ENCODE peak calls at places on chromosomes 1 and 21, in seven cellular contexts. H, G, Q, C, X, A and U are unnamed samples.

GRCh38 chr1:151458936-151459330 is 361 bp downstream of the POGZ start:
- DNase-seq in X (peak; percentile 57), G (peak; percentile 63), A (peak; percentile 70), H (peak; percentile 29), Q (peak; percentile 77), C (peak; percentile 74), U (peak; percentile 50)

GRCh38 chr1:238029126-238029525 is 138.4 kb upstream of the ZP4 start:
- DNase-seq in Q (no peak), X (no peak), A (no peak), H (no peak), G (no peak), C (no peak), U (no peak)

GRCh38 chr1:47738560-47739182 is 258.5 kb downstream of the TRABD2B start:
- DNase-seq in H (no peak), X (no peak), G (no peak), C (peak; percentile 23), Q (no peak), A (peak; percentile 65), U (no peak)

GRCh38 chr1:155011437-155011907 is 8.9 kb downstream of the ZBTB7B start:
- DNase-seq in H (no peak), Q (no peak), G (no peak), X (no peak), C (no peak), A (no peak), U (no peak)

GRCh38 chr1:154176341-154176740 is 15.6 kb downstream of the TPM3 start:
- DNase-seq in C (peak; percentile 73), G (no peak), H (no peak), Q (no peak), A (no peak), X (no peak), U (no peak)

GRCh38 chr1:76336951-76337371 is 262.4 kb downstream of the ST6GALNAC3 start:
- DNase-seq in A (peak; percentile 35), X (no peak), Q (no peak), C (peak; percentile 89), H (peak; percentile 49), G (no peak), U (no peak)

GRCh38 chr21:35226302-35226701 is 177.2 kb upstream of the RUNX1 start:
- DNase-seq in Q (no peak), H (no peak), C (peak; percentile 52), X (no peak), A (no peak), G (no peak), U (no peak)

GRCh38 chr1:51445346-51446090 is 73.5 kb downstream of the EPS15 start:
- DNase-seq in H (no peak), A (no peak), C (no peak), Q (no peak), G (no peak), X (no peak), U (no peak)

GRCh38 chr1:23103001-23103879 is 65.4 kb downstream of the LUZP1 start:
- DNase-seq in G (no peak), A (no peak), H (no peak), X (no peak), C (peak; percentile 67), Q (no peak), U (no peak)

GRCh38 chr1:173329747-173330146 is 122.6 kb upstream of the TNFSF4 start:
- DNase-seq in A (no peak), G (no peak), X (no peak), C (peak; percentile 97), H (no peak), Q (no peak), U (no peak)

GRCh38 chr1:103112535-103112934 is 4.2 kb upstream of the COL11A1 start:
- DNase-seq in X (no peak), C (peak; percentile 42), Q (no peak), A (no peak), G (no peak), H (no peak), U (no peak)

GRCh38 chr1:15454256-15454655 is 2.3 kb upstream of the CELA2A start:
- DNase-seq in G (no peak), Q (no peak), X (no peak), A (peak; percentile 91), C (peak; percentile 80), H (no peak), U (no peak)

GRCh38 chr1:4585216-4585615 is 69.2 kb upstream of the AJAP1 start:
- DNase-seq in Q (peak; percentile 51), A (peak; percentile 17), G (no peak), C (no peak), X (no peak), H (no peak), U (no peak)

GRCh38 chr1:66980745-66981367 is 56.1 kb downstream of the MIER1 start:
- DNase-seq in C (peak; percentile 19), A (no peak), H (no peak), G (no peak), X (no peak), Q (no peak), U (no peak)

GRCh38 chr1:177547200-177547599 is 376.4 kb downstream of the BRINP2 start:
- DNase-seq in G (no peak), A (no peak), H (no peak), C (no peak), X (no peak), Q (no peak), U (no peak)

GRCh38 chr1:159936284-159936904 is 9.0 kb downstream of the IGSF9 start:
- DNase-seq in G (peak; percentile 65), C (peak; percentile 16), H (peak; percentile 52), X (peak; percentile 49), Q (peak; percentile 86), A (peak; percentile 74), U (peak; percentile 72)

GRCh38 chr1:234239515-234239914 is 133.7 kb upstream of the COA6 start:
- DNase-seq in Q (no peak), X (no peak), G (no peak), H (no peak), A (no peak), C (no peak), U (no peak)

GRCh38 chr1:160993544-160993943 is 27.4 kb downstream of the F11R start:
- DNase-seq in G (no peak), H (no peak), X (no peak), Q (no peak), A (no peak), C (peak; percentile 59), U (no peak)

GRCh38 chr1:163528710-163529348 is 207.1 kb downstream of the NUF2 start:
- DNase-seq in G (peak; percentile 32), A (no peak), Q (no peak), H (no peak), X (no peak), C (peak; percentile 13), U (no peak)

GRCh38 chr1:110525250-110525597 is 6.2 kb upstream of the KCNA10 start:
- DNase-seq in A (no peak), X (no peak), C (no peak), G (no peak), Q (no peak), H (no peak), U (no peak)

GRCh38 chr1:219900882-219901281 is 27.5 kb downstream of the SLC30A10 start:
- DNase-seq in A (no peak), C (no peak), H (no peak), X (no peak), G (no peak), Q (no peak), U (no peak)

GRCh38 chr1:219904934-219905333 is 23.4 kb downstream of the SLC30A10 start:
- DNase-seq in H (no peak), Q (no peak), C (no peak), X (no peak), A (no peak), G (no peak), U (no peak)

GRCh38 chr1:219905524-219905923 is 22.8 kb downstream of the SLC30A10 start:
- DNase-seq in H (no peak), C (no peak), A (no peak), X (no peak), Q (no peak), G (no peak), U (no peak)

GRCh38 chr1:219902951-219903350 is 25.4 kb downstream of the SLC30A10 start:
- DNase-seq in C (no peak), G (no peak), Q (no peak), A (no peak), X (no peak), H (no peak), U (no peak)

DNA sequence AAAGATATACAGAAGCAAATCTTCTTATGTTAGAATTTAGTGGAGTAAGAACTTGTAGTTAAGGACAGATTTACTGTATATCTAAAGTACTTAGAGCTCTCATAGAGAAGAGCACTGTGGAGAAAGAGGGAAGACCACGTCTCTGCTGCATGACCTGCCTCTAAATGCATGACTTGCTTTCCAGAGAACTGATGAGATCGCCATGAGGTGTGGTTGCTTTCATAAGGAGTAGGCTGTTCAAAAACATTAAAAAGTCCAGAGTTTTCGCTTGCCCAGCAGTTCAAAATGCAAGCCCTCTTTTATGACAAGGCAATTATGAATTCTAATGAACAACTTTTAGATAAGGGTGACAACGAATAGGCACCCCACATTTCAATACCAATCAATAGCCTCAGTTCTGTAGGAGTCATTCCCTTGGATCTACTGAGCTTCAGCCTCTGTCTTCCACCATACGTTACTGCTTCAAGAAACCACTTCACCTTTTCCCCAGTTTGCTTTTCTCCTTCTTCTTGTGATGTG is 24.9 kb downstream of the SLC30A10 start:
- DNase-seq in G (no peak), A (no peak), Q (no peak), X (no peak), H (no peak), C (no peak), U (no peak)
- H3K4me1 ChIP-seq in G (no peaks in the 10 kb centered on the region), A (no peaks in the 10 kb centered on the region), Q (no peaks in the 10 kb centered on the region), X (no peaks in the 10 kb centered on the region), H (no peaks in the 10 kb centered on the region), C (no peaks in the 10 kb centered on the region), U (no peaks in the 10 kb centered on the region)

DNA sequence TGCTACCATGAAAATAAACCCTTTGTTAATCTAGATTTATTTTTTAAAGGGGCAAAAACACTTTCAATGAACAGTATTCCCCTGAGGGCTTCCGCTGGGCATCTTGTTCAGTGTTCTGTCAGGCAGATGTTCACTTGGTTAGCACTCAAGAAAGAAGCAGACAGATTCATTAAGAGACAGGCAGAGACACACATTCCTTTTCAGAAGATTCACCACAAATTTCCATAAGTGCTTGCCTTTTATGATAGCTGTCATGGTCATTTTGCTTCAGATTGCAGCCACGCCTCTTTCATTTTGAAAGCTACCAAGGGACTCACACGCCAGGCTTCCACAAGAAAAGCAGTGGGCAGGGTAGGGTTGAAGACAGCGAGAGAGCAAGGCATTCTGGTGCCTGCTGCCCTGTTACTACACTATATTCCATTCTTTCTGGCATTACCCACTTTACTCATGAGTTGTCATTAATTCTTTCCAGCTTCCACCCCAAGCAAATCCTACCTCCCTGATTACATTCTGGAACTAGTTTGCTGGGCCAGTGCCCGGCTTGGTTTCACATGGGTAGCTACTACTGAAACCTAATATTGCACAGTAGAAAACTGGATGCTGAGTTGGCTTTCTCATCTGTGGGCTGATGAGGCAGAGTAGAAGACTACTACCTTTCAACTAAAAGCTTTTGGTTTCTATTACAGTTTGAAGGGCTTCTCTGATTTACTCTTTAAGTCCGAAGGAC is 91.1 kb upstream of the COL24A1 start:
- DNase-seq in H (no peak), X (no peak), A (no peak), G (no peak), C (peak; percentile 9), Q (no peak), U (no peak)
- H3K27ac ChIP-seq in H (no peak overlapping the region), X (no peak overlapping the region), A (no peak overlapping the region), G (no peak overlapping the region), C (no peak overlapping the region), Q (no peak overlapping the region), U (no peak overlapping the region)

GRCh38 chr1:158014702-158015320 is 21.4 kb downstream of the KIRREL1 start:
- DNase-seq in C (no peak), X (no peak), G (no peak), H (no peak), A (no peak), Q (no peak), U (no peak)
- H3K4me1 ChIP-seq in C (peaks cover 75% of the 10 kb centered on the region), X (no peaks in the 10 kb centered on the region), G (peaks cover 17% of the 10 kb centered on the region), H (peaks cover 79% of the 10 kb centered on the region), A (peaks cover 33% of the 10 kb centered on the region), Q (no peaks in the 10 kb centered on the region), U (no peaks in the 10 kb centered on the region)

GRCh38 chr1:85584923-85585322 is 4.4 kb downstream of the CCN1 start:
- DNase-seq in C (peak; percentile 75), X (no peak), Q (no peak), H (no peak), A (no peak), G (no peak), U (no peak)
- H3K27ac ChIP-seq in C (peak overlapping the region; percentile 55), X (no peak overlapping the region), Q (no peak overlapping the region), H (peak overlapping the region; percentile 100), A (no peak overlapping the region), G (peak overlapping the region; percentile 100), U (no peak overlapping the region)